ENCODE peak calls at places on chromosomes 5 and 9, in six cellular contexts. Q is CD8-positive, alpha-beta memory T cell; B is mucosa of gallbladder; N is epithelial cell of esophagus; I is endothelial cell; V is amniotic epithelial cell. C is an unnamed sample.

GRCh38 chr9:106207298-106207697 is 513.0 kb downstream of the TMEM38B start:
- DNase-seq in Q (no peak), B (no peak), N (no peak), I (no peak), V (no peak), C (no peak)

GRCh38 chr9:93108301-93109041 is 12.5 kb downstream of the CARD19 start:
- DNase-seq in Q (no peak), B (no peak), N (peak; percentile 45), I (no peak), V (no peak), C (no peak)

GRCh38 chr9:36928670-36929349 is 105.3 kb downstream of the PAX5 start:
- DNase-seq in Q (no peak), B (no peak), N (peak; percentile 68), I (no peak), V (peak; percentile 76), C (peak; percentile 33)

GRCh38 chr5:33549982-33550567 is 109.3 kb downstream of the TARS1 start:
- DNase-seq in Q (no peak), B (no peak), N (no peak), I (no peak), V (no peak), C (no peak)

GRCh38 chr5:38456657-38457056 is 99.8 kb downstream of the LIFR start:
- DNase-seq in Q (no peak), B (no peak), N (peak; percentile 88), I (no peak), V (peak; percentile 80), C (no peak)

GRCh38 chr5:179406031-179406681 is 60.9 kb upstream of the ADAMTS2 start:
- DNase-seq in Q (no peak), B (no peak), N (no peak), I (no peak), V (peak; percentile 19), C (no peak)

GRCh38 chr9:21883642-21884041 is 81.2 kb downstream of the MTAP start:
- DNase-seq in Q (no peak), B (no peak), N (no peak), I (no peak), V (no peak), C (no peak)

GRCh38 chr5:179275941-179276837 is 69.1 kb downstream of the ADAMTS2 start:
- DNase-seq in Q (no peak), B (peak; percentile 46), N (no peak), I (no peak), V (peak; percentile 99), C (peak; percentile 81)

GRCh38 chr9:134636142-134636507 is 5.5 kb upstream of the COL5A1 start:
- DNase-seq in Q (no peak), B (no peak), N (no peak), I (no peak), V (no peak), C (no peak)

GRCh38 chr5:174724484-174725260 is at the start of gene MSX2:
- DNase-seq in Q (no peak), B (peak; percentile 89), N (peak; percentile 40), I (peak; percentile 87), V (peak; percentile 72), C (peak; percentile 32)

GRCh38 chr5:92309336-92309991 is 926.3 kb upstream of the ARRDC3 start:
- DNase-seq in Q (no peak), B (no peak), N (peak; percentile 36), I (no peak), V (peak; percentile 60), C (peak; percentile 29)

GRCh38 chr5:6358434-6358820 is 19.9 kb downstream of the MED10 start:
- DNase-seq in Q (no peak), B (no peak), N (no peak), I (no peak), V (no peak), C (no peak)

GRCh38 chr5:80097516-80097915 is 62.4 kb downstream of the THBS4 start:
- DNase-seq in Q (no peak), B (no peak), N (no peak), I (no peak), V (no peak), C (no peak)

GRCh38 chr5:146410272-146410671 is 36.9 kb upstream of the TCERG1 start:
- DNase-seq in Q (no peak), B (no peak), N (no peak), I (no peak), V (no peak), C (no peak)

GRCh38 chr5:10863763-10864383 is 102.8 kb upstream of the DAP start:
- DNase-seq in Q (peak; percentile 11), B (peak; percentile 41), N (peak; percentile 47), I (peak; percentile 83), V (peak; percentile 55), C (no peak)

GRCh38 chr9:6576930-6577329 is 68.6 kb downstream of the GLDC start:
- DNase-seq in Q (no peak), B (no peak), N (no peak), I (no peak), V (no peak), C (no peak)

GRCh38 chr5:42889311-42889933 is 77.7 kb upstream of the SELENOP start:
- DNase-seq in Q (peak; percentile 36), B (peak; percentile 84), N (peak; percentile 80), I (peak; percentile 80), V (peak; percentile 74), C (peak; percentile 41)

GRCh38 chr5:64632251-64632650 is 58.1 kb upstream of the SHISAL2B start:
- DNase-seq in Q (no peak), B (no peak), N (no peak), I (no peak), V (no peak), C (peak; percentile 22)

GRCh38 chr5:166639151-166639550 is 1652.3 kb upstream of the WWC1 start:
- DNase-seq in Q (no peak), B (no peak), N (no peak), I (no peak), V (peak; percentile 53), C (no peak)

GRCh38 chr9:36924071-36924470 is 110.0 kb downstream of the PAX5 start:
- DNase-seq in Q (no peak), B (no peak), N (peak; percentile 93), I (no peak), V (peak; percentile 74), C (peak; percentile 78)

GRCh38 chr5:180787711-180788431 is 14.7 kb downstream of the MGAT1 start:
- DNase-seq in Q (no peak), B (no peak), N (no peak), I (no peak), V (no peak), C (no peak)

GRCh38 chr9:128091144-128091543 is 23.1 kb downstream of the SLC25A25 start:
- DNase-seq in Q (no peak), B (peak; percentile 71), N (peak; percentile 45), I (no peak), V (peak; percentile 83), C (peak; percentile 83)

GRCh38 chr5:125093776-125094175 is 347.3 kb upstream of the ZNF608 start:
- DNase-seq in Q (no peak), B (no peak), N (peak; percentile 86), I (no peak), V (peak; percentile 56), C (no peak)

GRCh38 chr9:89175739-89176360 is 2.8 kb downstream of the SHC3 start:
- DNase-seq in Q (no peak), B (no peak), N (no peak), I (no peak), V (no peak), C (no peak)

GRCh38 chr5:180647465-180647864 is 1.9 kb downstream of the FLT4 start:
- DNase-seq in Q (no peak), B (no peak), N (no peak), I (no peak), V (no peak), C (no peak)

GRCh38 chr5:133083901-133084300 is 32.1 kb downstream of the HSPA4 start:
- DNase-seq in Q (no peak), B (no peak), N (no peak), I (no peak), V (peak; percentile 70), C (no peak)

GRCh38 chr9:134285215-134285845 is 40.9 kb upstream of the RXRA start:
- DNase-seq in Q (no peak), B (no peak), N (peak; percentile 20), I (no peak), V (no peak), C (no peak)

GRCh38 chr9:2127486-2127885 is 112.3 kb downstream of the SMARCA2 start:
- DNase-seq in Q (no peak), B (no peak), N (no peak), I (no peak), V (no peak), C (peak; percentile 52)

GRCh38 chr9:77927265-77927664 is 104.3 kb downstream of the GNAQ start:
- DNase-seq in Q (no peak), B (no peak), N (no peak), I (no peak), V (peak; percentile 72), C (no peak)

C was measured in HFF-Myc.